ENCODE peak calls at places on chromosomes 16 and 17, in four cellular contexts. K, Z, M and R are unnamed samples.

GRCh38 chr16:2913603-2914002 is 1.9 kb downstream of the FLYWCH1 start:
- DNase-seq in K (no peak), Z (no peak), M (no peak), R (no peak)

GRCh38 chr17:79986441-79987186 is 49.1 kb downstream of the TBC1D16 start:
- DNase-seq in K (peak; percentile 59), Z (peak; percentile 65), M (no peak), R (no peak)

GRCh38 chr17:68732301-68732749 is 131.2 kb upstream of the FAM20A start:
- DNase-seq in K (no peak), Z (no peak), M (no peak), R (no peak)

GRCh38 chr16:2498085-2498484 is 15.7 kb upstream of the ATP6V0C start:
- DNase-seq in K (no peak), Z (peak; percentile 58), M (no peak), R (no peak)

GRCh38 chr17:58315750-58316149 is 12.8 kb downstream of the TSPOAP1 start:
- DNase-seq in K (no peak), Z (no peak), M (no peak), R (no peak)

GRCh38 chr16:28549301-28549899 is 4.3 kb upstream of the SGF29 start:
- DNase-seq in K (no peak), Z (no peak), M (no peak), R (no peak)

GRCh38 chr17:19011581-19011980 is 7.0 kb upstream of the FAM83G start:
- DNase-seq in K (no peak), Z (peak; percentile 40), M (no peak), R (no peak)

GRCh38 chr16:10668322-10669045 is 26.2 kb downstream of the TEKT5 start:
- DNase-seq in K (no peak), Z (no peak), M (no peak), R (no peak)

GRCh38 chr16:88885693-88886253 is 19.3 kb upstream of the PABPN1L start:
- DNase-seq in K (no peak), Z (no peak), M (no peak), R (no peak)

GRCh38 chr17:36048061-36048460 is 16.0 kb upstream of the CCL18 start:
- DNase-seq in K (no peak), Z (no peak), M (no peak), R (no peak)

GRCh38 chr17:8237175-8237574 is 10.7 kb downstream of the CTC1 start:
- DNase-seq in K (no peak), Z (no peak), M (no peak), R (no peak)
- H3K36me3 ChIP-seq in K (peaks cover 100% of the 10 kb centered on the region), Z (peaks cover 87% of the 10 kb centered on the region), M (peaks cover 100% of the 10 kb centered on the region), R (peaks cover 83% of the 10 kb centered on the region)

DNA sequence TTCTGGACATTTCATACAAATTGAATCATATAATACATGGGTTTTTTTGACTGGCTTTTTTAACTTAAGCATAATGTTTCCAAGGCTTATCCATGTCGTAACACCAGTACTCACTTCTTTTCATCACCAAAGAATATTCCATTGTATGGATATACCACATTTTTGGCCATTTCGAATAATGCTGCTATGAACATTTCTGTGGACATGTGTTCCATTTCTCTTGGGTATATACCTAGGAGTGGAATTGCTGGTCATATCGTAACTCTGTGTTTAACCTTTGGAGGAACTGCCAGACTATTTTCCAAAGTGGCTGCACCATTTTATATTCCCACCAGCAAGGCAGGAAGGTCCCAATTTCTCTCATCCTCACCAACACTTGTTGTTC is 46.0 kb upstream of the WSB1 start:
- DNase-seq in K (no peak), Z (no peak), M (no peak), R (no peak)
- H3K27ac ChIP-seq in K (no peak overlapping the region), Z (no peak overlapping the region), M (peak overlapping the region; percentile 91), R (no peak overlapping the region)

DNA sequence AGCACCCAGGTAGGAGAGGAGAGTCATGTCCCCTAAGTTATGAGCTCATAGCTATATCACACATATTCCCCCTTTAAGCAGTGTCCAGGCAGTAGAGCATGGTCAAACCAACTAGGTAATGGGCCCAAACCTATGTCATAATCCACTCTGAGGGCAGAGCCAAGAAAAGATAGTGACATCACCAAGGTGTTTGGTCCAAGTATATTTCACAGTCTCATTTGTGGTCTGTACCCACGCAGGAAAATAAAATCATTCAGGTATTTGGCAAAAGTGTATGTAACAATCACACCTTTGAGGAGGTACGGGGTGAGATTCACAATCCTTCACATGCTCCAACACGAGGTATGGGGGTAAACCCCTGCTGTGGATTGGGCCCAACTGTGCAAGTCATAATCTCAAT is 2112.8 kb downstream of the TP53TG3F start:
- DNase-seq in K (no peak), Z (no peak), M (no peak), R (no peak)
- H3K9me3 ChIP-seq in K (no peaks in the 10 kb centered on the region), Z (no peaks in the 10 kb centered on the region), M (peaks cover 6% of the 10 kb centered on the region), R (no peaks in the 10 kb centered on the region)

GRCh38 chr16:15599303-15600070 is 43.5 kb downstream of the MARF1 start:
- DNase-seq in K (no peak), Z (no peak), M (no peak), R (no peak)
- H3K36me3 ChIP-seq in K (peaks cover 96% of the 10 kb centered on the region), Z (peaks cover 93% of the 10 kb centered on the region), M (peaks cover 100% of the 10 kb centered on the region), R (peaks cover 95% of the 10 kb centered on the region)

GRCh38 chr17:66432996-66433556 is 130.7 kb downstream of the PRKCA start:
- DNase-seq in K (no peak), Z (no peak), M (no peak), R (no peak)

GRCh38 chr17:66431080-66431795 is 128.8 kb downstream of the PRKCA start:
- DNase-seq in K (no peak), Z (no peak), M (no peak), R (no peak)

GRCh38 chr17:66429680-66430079 is 127.3 kb downstream of the PRKCA start:
- DNase-seq in K (no peak), Z (no peak), M (no peak), R (no peak)

GRCh38 chr17:66432558-66432957 is 130.1 kb downstream of the PRKCA start:
- DNase-seq in K (no peak), Z (no peak), M (no peak), R (no peak)

GRCh38 chr17:66431910-66432309 is 129.5 kb downstream of the PRKCA start:
- DNase-seq in K (no peak), Z (no peak), M (no peak), R (no peak)
- H3K27ac ChIP-seq in K (no peak overlapping the region), Z (no peak overlapping the region), M (peak overlapping the region; percentile 5), R (peak overlapping the region; percentile 23)